ENCODE peak calls at places on chromosomes 5 and 9, in five cellular contexts. One of them, this sample, is unnamed.
A peak's percentile ranks its signal among the peaks of the same experiment; 100 is the strongest.

GRCh38 chr5:179215576-179215975 is 129.7 kb downstream of the ADAMTS2 start:
- DNase-seq in A549: no peak
- DNase-seq in AG10803: no peak
- DNase-seq in GM20000: no peak
- DNase-seq in OCI-LY7: no peak
- DNase-seq in this sample: no peak

GRCh38 chr5:150227606-150228273 is 37.9 kb downstream of the SLC6A7 start:
- DNase-seq in A549: no peak
- DNase-seq in OCI-LY7: no peak
- DNase-seq in AG10803: peak; percentile 74
- DNase-seq in GM20000: no peak
- DNase-seq in this sample: no peak

GRCh38 chr5:95725937-95726810 is 5.0 kb upstream of the RHOBTB3 start:
- DNase-seq in A549: no peak
- DNase-seq in GM20000: peak; percentile 52
- DNase-seq in AG10803: peak; percentile 93
- DNase-seq in OCI-LY7: no peak
- DNase-seq in this sample: no peak

GRCh38 chr9:126735482-126735881 is 69.4 kb upstream of the ZBTB43 start:
- DNase-seq in AG10803: no peak
- DNase-seq in A549: no peak
- DNase-seq in GM20000: no peak
- DNase-seq in OCI-LY7: no peak
- DNase-seq in this sample: no peak

GRCh38 chr5:24162343-24162742 is 482.4 kb downstream of the CDH10 start:
- DNase-seq in OCI-LY7: no peak
- DNase-seq in AG10803: no peak
- DNase-seq in A549: no peak
- DNase-seq in GM20000: no peak
- DNase-seq in this sample: no peak

GRCh38 chr5:32522429-32523143 is 62.8 kb upstream of the SUB1 start:
- DNase-seq in OCI-LY7: no peak
- DNase-seq in GM20000: no peak
- DNase-seq in A549: no peak
- DNase-seq in AG10803: peak; percentile 96
- DNase-seq in this sample: peak; percentile 94

GRCh38 chr5:75690669-75691068 is 26.6 kb downstream of the POC5 start:
- DNase-seq in AG10803: no peak
- DNase-seq in GM20000: no peak
- DNase-seq in A549: no peak
- DNase-seq in OCI-LY7: no peak
- DNase-seq in this sample: no peak

GRCh38 chr9:19618816-19619215 is 170.0 kb downstream of the SLC24A2 start:
- DNase-seq in OCI-LY7: no peak
- DNase-seq in A549: no peak
- DNase-seq in AG10803: no peak
- DNase-seq in GM20000: no peak
- DNase-seq in this sample: no peak

GRCh38 chr5:108564441-108564840 is 182.5 kb upstream of the FBXL17 start:
- DNase-seq in OCI-LY7: no peak
- DNase-seq in AG10803: no peak
- DNase-seq in A549: no peak
- DNase-seq in GM20000: no peak
- DNase-seq in this sample: no peak

GRCh38 chr5:142924135-142924883 is 154.1 kb downstream of the ARHGAP26 start:
- DNase-seq in A549: peak; percentile 13
- DNase-seq in AG10803: no peak
- DNase-seq in GM20000: peak; percentile 15
- DNase-seq in OCI-LY7: peak; percentile 5
- DNase-seq in this sample: no peak

GRCh38 chr9:109477269-109478203 is 20.6 kb downstream of the PTPN3 start:
- DNase-seq in GM20000: peak; percentile 57
- DNase-seq in AG10803: no peak
- DNase-seq in A549: peak; percentile 91
- DNase-seq in OCI-LY7: no peak
- DNase-seq in this sample: no peak

GRCh38 chr5:54249210-54250028 is 61.0 kb downstream of the ARL15 start:
- DNase-seq in A549: no peak
- DNase-seq in OCI-LY7: peak; percentile 29
- DNase-seq in AG10803: peak; percentile 59
- DNase-seq in GM20000: peak; percentile 16
- DNase-seq in this sample: no peak

GRCh38 chr9:115888131-115888530 is 265.5 kb upstream of the PAPPA start:
- DNase-seq in A549: no peak
- DNase-seq in OCI-LY7: no peak
- DNase-seq in GM20000: no peak
- DNase-seq in AG10803: no peak
- DNase-seq in this sample: no peak

GRCh38 chr5:37833990-37834389 is 5.9 kb downstream of the GDNF start:
- DNase-seq in OCI-LY7: no peak
- DNase-seq in GM20000: peak; percentile 19
- DNase-seq in AG10803: no peak
- DNase-seq in A549: no peak
- DNase-seq in this sample: no peak

GRCh38 chr9:98580956-98581355 is 127.8 kb downstream of the GABBR2 start:
- DNase-seq in GM20000: no peak
- DNase-seq in A549: no peak
- DNase-seq in OCI-LY7: no peak
- DNase-seq in AG10803: no peak
- DNase-seq in this sample: no peak

GRCh38 chr5:136457390-136458094 is 92.2 kb upstream of the TRPC7 start:
- DNase-seq in AG10803: no peak
- DNase-seq in OCI-LY7: no peak
- DNase-seq in A549: no peak
- DNase-seq in GM20000: no peak
- DNase-seq in this sample: no peak

GRCh38 chr5:32889078-32889477 is 178.0 kb downstream of the NPR3 start:
- DNase-seq in OCI-LY7: no peak
- DNase-seq in AG10803: no peak
- DNase-seq in GM20000: no peak
- DNase-seq in A549: no peak
- DNase-seq in this sample: no peak

GRCh38 chr9:82117528-82117927 is 129.0 kb downstream of the SPATA31D1 start:
- DNase-seq in AG10803: peak; percentile 12
- DNase-seq in A549: no peak
- DNase-seq in OCI-LY7: no peak
- DNase-seq in GM20000: no peak
- DNase-seq in this sample: no peak

GRCh38 chr9:78695521-78695920 is 398.6 kb downstream of the PSAT1 start:
- DNase-seq in AG10803: no peak
- DNase-seq in A549: no peak
- DNase-seq in GM20000: no peak
- DNase-seq in OCI-LY7: no peak
- DNase-seq in this sample: no peak

GRCh38 chr5:149211566-149211965 is 60.1 kb upstream of the AFAP1L1 start:
- DNase-seq in A549: no peak
- DNase-seq in GM20000: no peak
- DNase-seq in AG10803: peak; percentile 77
- DNase-seq in OCI-LY7: no peak
- DNase-seq in this sample: no peak

GRCh38 chr5:44862808-44863207 is 54.1 kb downstream of the MRPS30 start:
- DNase-seq in A549: peak; percentile 7
- DNase-seq in AG10803: peak; percentile 12
- DNase-seq in OCI-LY7: peak; percentile 5
- DNase-seq in GM20000: peak; percentile 25
- DNase-seq in this sample: no peak

GRCh38 chr5:10863763-10864383 is 102.8 kb upstream of the DAP start:
- DNase-seq in A549: peak; percentile 75
- DNase-seq in AG10803: peak; percentile 33
- DNase-seq in OCI-LY7: peak; percentile 59
- DNase-seq in GM20000: peak; percentile 79
- DNase-seq in this sample: no peak

GRCh38 chr9:23343226-23343625 is 482.8 kb downstream of the ELAVL2 start:
- DNase-seq in A549: no peak
- DNase-seq in GM20000: no peak
- DNase-seq in OCI-LY7: no peak
- DNase-seq in AG10803: no peak
- DNase-seq in this sample: no peak

GRCh38 chr5:95838001-95838520 is 15.5 kb upstream of the GLRX start:
- DNase-seq in AG10803: no peak
- DNase-seq in OCI-LY7: no peak
- DNase-seq in GM20000: no peak
- DNase-seq in A549: no peak
- DNase-seq in this sample: no peak

GRCh38 chr5:42900734-42901133 is 89.0 kb upstream of the SELENOP start:
- DNase-seq in A549: no peak
- DNase-seq in OCI-LY7: no peak
- DNase-seq in GM20000: no peak
- DNase-seq in AG10803: no peak
- DNase-seq in this sample: no peak

GRCh38 chr9:82281066-82281465 is 292.5 kb downstream of the SPATA31D1 start:
- DNase-seq in AG10803: peak; percentile 3
- DNase-seq in GM20000: no peak
- DNase-seq in A549: no peak
- DNase-seq in OCI-LY7: no peak
- DNase-seq in this sample: no peak

GRCh38 chr5:93519737-93520136 is 61.3 kb downstream of the NR2F1-AS1 start:
- DNase-seq in OCI-LY7: no peak
- DNase-seq in AG10803: no peak
- DNase-seq in GM20000: no peak
- DNase-seq in A549: no peak
- DNase-seq in this sample: no peak

GRCh38 chr5:98772415-98773213 is 849 bp upstream of the RGMB start:
- DNase-seq in GM20000: peak; percentile 49
- DNase-seq in A549: peak; percentile 78
- DNase-seq in AG10803: no peak
- DNase-seq in OCI-LY7: no peak
- DNase-seq in this sample: no peak

GRCh38 chr9:11086561-11086960 is 473.8 kb upstream of the PTPRD start:
- DNase-seq in A549: no peak
- DNase-seq in AG10803: no peak
- DNase-seq in OCI-LY7: no peak
- DNase-seq in GM20000: no peak
- DNase-seq in this sample: no peak

GRCh38 chr5:117077142-117077541 is 502.5 kb upstream of the SEMA6A start:
- DNase-seq in OCI-LY7: no peak
- DNase-seq in A549: no peak
- DNase-seq in GM20000: peak; percentile 16
- DNase-seq in AG10803: no peak
- DNase-seq in this sample: no peak

GRCh38 chr5:39072915-39073758 is 1.1 kb downstream of the RICTOR start:
- DNase-seq in OCI-LY7: peak; percentile 66
- DNase-seq in AG10803: peak; percentile 33
- DNase-seq in A549: no peak
- DNase-seq in GM20000: peak; percentile 75
- DNase-seq in this sample: peak; percentile 46

GRCh38 chr5:27125856-27126255 is 87.5 kb upstream of the CDH9 start:
- DNase-seq in AG10803: no peak
- DNase-seq in GM20000: no peak
- DNase-seq in OCI-LY7: no peak
- DNase-seq in A549: no peak
- DNase-seq in this sample: no peak

GRCh38 chr5:149489605-149490037 is 61.6 kb downstream of the CSNK1A1 start:
- DNase-seq in OCI-LY7: no peak
- DNase-seq in A549: no peak
- DNase-seq in AG10803: peak; percentile 89
- DNase-seq in GM20000: no peak
- DNase-seq in this sample: no peak

GRCh38 chr9:93533863-93534262 is 42.5 kb upstream of the PHF2 start:
- DNase-seq in AG10803: no peak
- DNase-seq in A549: peak; percentile 8
- DNase-seq in OCI-LY7: no peak
- DNase-seq in GM20000: no peak
- DNase-seq in this sample: no peak

GRCh38 chr5:174307656-174308271 is 262.3 kb downstream of the NSG2 start:
- DNase-seq in AG10803: no peak
- DNase-seq in OCI-LY7: no peak
- DNase-seq in GM20000: no peak
- DNase-seq in A549: no peak
- DNase-seq in this sample: no peak
- TF ChIP-seq CTCF in AG10803: no peak
- TF ChIP-seq CTCF in OCI-LY7: no peak
- TF ChIP-seq CTCF in GM20000: no peak
- TF ChIP-seq CTCF in A549: no peak
- TF ChIP-seq CTCF in this sample: no peak

DNA sequence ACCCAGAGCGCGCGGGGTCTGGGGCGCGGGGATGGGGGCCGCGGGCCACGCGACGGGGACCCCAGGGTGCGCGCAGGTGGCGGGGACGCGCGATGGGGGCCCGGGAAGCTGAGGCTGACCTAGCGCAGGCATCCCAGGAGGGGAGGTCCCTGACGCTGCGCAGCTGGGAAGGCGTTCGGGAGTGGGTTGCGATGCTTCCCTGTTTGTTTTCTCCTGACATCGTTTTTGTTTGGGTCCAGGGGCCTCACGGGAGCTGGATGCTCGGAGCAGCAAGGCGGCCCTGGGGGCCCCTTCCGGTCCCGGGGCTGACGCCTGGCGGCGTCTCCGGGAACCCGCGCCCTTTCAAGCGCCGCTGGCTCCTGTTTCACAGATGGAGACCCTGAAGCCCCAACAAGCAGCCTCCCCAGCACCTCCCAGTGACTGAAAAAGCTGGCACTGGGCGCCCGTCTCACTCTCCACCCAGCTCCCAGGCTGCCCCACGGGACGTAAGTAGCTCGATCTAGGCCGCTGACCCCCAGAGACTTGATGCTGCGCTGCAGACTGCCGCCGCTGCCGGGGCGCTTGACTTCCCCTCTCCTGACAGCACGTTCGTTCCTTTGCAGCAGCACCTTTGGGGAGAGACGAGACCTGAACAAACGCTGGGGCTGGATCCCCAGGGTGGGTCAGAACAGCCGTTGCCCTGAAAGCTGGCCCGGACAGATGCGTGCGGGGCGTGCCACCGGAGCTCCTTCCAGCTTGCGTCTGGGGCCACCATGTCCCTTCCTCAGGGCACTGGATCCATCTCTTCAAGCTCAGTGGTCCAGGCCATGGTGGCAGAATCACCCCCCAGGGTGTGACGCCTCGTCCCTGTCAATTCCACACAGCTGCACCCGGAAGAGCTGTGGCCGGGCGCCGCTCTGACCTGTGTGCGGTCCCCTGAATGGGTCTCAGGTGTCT is 593 bp downstream of the BRD3OS start:
- DNase-seq in OCI-LY7: peak; percentile 65
- DNase-seq in A549: peak; percentile 41
- DNase-seq in AG10803: peak; percentile 40
- DNase-seq in GM20000: peak; percentile 73
- DNase-seq in this sample: no peak
- TF ChIP-seq CTCF in OCI-LY7: peak; percentile 56
- TF ChIP-seq CTCF in A549: no peak
- TF ChIP-seq CTCF in AG10803: peak; percentile 33
- TF ChIP-seq CTCF in GM20000: no peak
- TF ChIP-seq CTCF in this sample: peak; percentile 34

GRCh38 chr5:41707853-41708603 is 162.2 kb downstream of the OXCT1 start:
- DNase-seq in GM20000: peak; percentile 42
- DNase-seq in A549: peak; percentile 2
- DNase-seq in AG10803: peak; percentile 60
- DNase-seq in OCI-LY7: peak; percentile 7
- DNase-seq in this sample: no peak
- TF ChIP-seq CTCF in GM20000: peak; percentile 38
- TF ChIP-seq CTCF in A549: no peak
- TF ChIP-seq CTCF in AG10803: peak; percentile 77
- TF ChIP-seq CTCF in OCI-LY7: peak; percentile 71
- TF ChIP-seq CTCF in this sample: no peak

DNA sequence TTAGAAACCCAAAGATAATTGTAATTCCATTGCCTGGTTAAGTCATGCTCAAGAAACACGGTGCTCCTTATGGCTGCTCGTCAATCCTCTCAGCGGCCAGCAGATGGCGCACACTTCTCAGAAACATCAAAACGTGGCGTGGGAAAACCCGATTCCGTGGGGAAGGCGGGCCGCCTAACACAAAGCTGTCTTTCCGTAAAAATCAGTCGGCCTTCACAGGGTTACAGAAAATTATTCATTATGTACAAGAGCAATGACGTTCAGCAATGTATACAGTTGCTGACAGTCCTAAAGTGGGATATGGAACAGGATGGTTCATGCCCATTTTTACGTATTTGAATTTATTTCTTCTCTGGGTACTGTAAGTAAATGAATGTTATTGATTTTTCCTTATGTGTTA is 83.5 kb downstream of the PDE4D start:
- DNase-seq in OCI-LY7: peak; percentile 68
- DNase-seq in AG10803: peak; percentile 69
- DNase-seq in A549: peak; percentile 70
- DNase-seq in GM20000: peak; percentile 58
- DNase-seq in this sample: peak; percentile 52
- TF ChIP-seq CTCF in OCI-LY7: peak; percentile 98
- TF ChIP-seq CTCF in AG10803: peak; percentile 95
- TF ChIP-seq CTCF in A549: peak; percentile 93
- TF ChIP-seq CTCF in GM20000: peak; percentile 84
- TF ChIP-seq CTCF in this sample: peak; percentile 97

This sample was measured in CD14-positive monocyte.